ENCODE peak calls at places on chromosomes 4 and X, in six cellular contexts. Z, B, N, F, X and T are unnamed samples.

GRCh38 chrX:108582151-108582550 is 142.5 kb downstream of the COL4A5 start:
- DNase-seq in Z (no peak), B (no peak), N (no peak), F (no peak), X (no peak), T (no peak)

GRCh38 chrX:151448509-151448908 is 51.5 kb downstream of the VMA21 start:
- DNase-seq in Z (no peak), B (no peak), N (no peak), F (no peak), X (no peak), T (no peak)

GRCh38 chr4:175090116-175090515 is 172.0 kb downstream of the ADAM29 start:
- DNase-seq in Z (no peak), B (no peak), N (no peak), F (no peak), X (no peak), T (no peak)

GRCh38 chr4:124515591-124515990 is 196.9 kb downstream of the ANKRD50 start:
- DNase-seq in Z (no peak), B (no peak), N (no peak), F (no peak), X (no peak), T (no peak)

GRCh38 chrX:102765217-102765616 is 44.7 kb downstream of the GPRASP3 start:
- DNase-seq in Z (no peak), B (no peak), N (no peak), F (no peak), X (no peak), T (no peak)

GRCh38 chr4:1247811-1248261 is 1.1 kb downstream of the CTBP1 start:
- DNase-seq in Z (no peak), B (no peak), N (no peak), F (no peak), X (no peak), T (no peak)

GRCh38 chr4:3871181-3871852 is 105.1 kb downstream of the ADRA2C start:
- DNase-seq in Z (no peak), B (peak; percentile 85), N (no peak), F (no peak), X (peak; percentile 55), T (peak; percentile 79)

GRCh38 chr4:26823583-26823982 is 37.1 kb upstream of the STIM2 start:
- DNase-seq in Z (no peak), B (no peak), N (no peak), F (no peak), X (no peak), T (no peak)

GRCh38 chrX:56826020-56826419 is 97.0 kb downstream of the NBDY start:
- DNase-seq in Z (no peak), B (no peak), N (no peak), F (no peak), X (no peak), T (no peak)

GRCh38 chrX:129721870-129722269 is 16.9 kb upstream of the XPNPEP2 start:
- DNase-seq in Z (no peak), B (no peak), N (peak; percentile 19), F (no peak), X (no peak), T (no peak)